ENCODE peak calls at places on chromosomes 5 and 9, in four cellular contexts. Y is heart left ventricle, D is brain microvascular endothelial cell, M is sigmoid colon. O is an unnamed sample.

GRCh38 chr9:137095664-137096517 is 9.1 kb downstream of the MAN1B1 start:
- DNase-seq in Y (no peak), D (no peak), M (no peak), O (no peak)

GRCh38 chr5:147417133-147417813 is 92.6 kb downstream of the DPYSL3 start:
- DNase-seq in Y (peak), D (peak), M (peak), O (no peak)

GRCh38 chr5:132258102-132259060 is 885 bp downstream of the PDLIM4 start:
- DNase-seq in Y (peak), D (peak), M (peak), O (no peak)

GRCh38 chr5:32343058-32343672 is 30.4 kb upstream of the MTMR12 start:
- DNase-seq in Y (no peak), D (no peak), M (no peak), O (no peak)

GRCh38 chr9:32551491-32552049 is 557 bp upstream of the SMIM27 start:
- DNase-seq in Y (no peak), D (peak), M (peak), O (no peak)

GRCh38 chr5:108016101-108016500 is 345.4 kb upstream of the EFNA5 start:
- DNase-seq in Y (no peak), D (no peak), M (no peak), O (no peak)

GRCh38 chr5:112356178-112356956 is 62.7 kb downstream of the EPB41L4A start:
- DNase-seq in Y (no peak), D (no peak), M (no peak), O (no peak)

GRCh38 chr5:143208781-143209510 is 194.5 kb downstream of the NR3C1 start:
- DNase-seq in Y (no peak), D (no peak), M (no peak), O (no peak)

GRCh38 chr9:112554516-112554915 is 67.9 kb downstream of the KIAA1958 start:
- DNase-seq in Y (no peak), D (peak), M (no peak), O (no peak)

GRCh38 chr5:34586117-34586885 is 69.8 kb upstream of the RAI14 start:
- DNase-seq in Y (no peak), D (peak), M (no peak), O (peak)

GRCh38 chr5:136082390-136083193 is 50.1 kb upstream of the SMAD5 start:
- DNase-seq in Y (peak), D (peak), M (peak), O (peak)

GRCh38 chr9:109101810-109102209 is 17.9 kb downstream of the TMEM245 start:
- DNase-seq in Y (no peak), D (peak), M (no peak), O (no peak)

GRCh38 chr5:179908528-179908927 is 831 bp upstream of the TBC1D9B start:
- DNase-seq in Y (no peak), D (no peak), M (no peak), O (no peak)

GRCh38 chr5:172839669-172840068 is 5.6 kb downstream of the ERGIC1 start:
- DNase-seq in Y (no peak), D (no peak), M (no peak), O (no peak)
- H3K4me3 ChIP-seq in Y (no peak), D (no peak), M (no peak), O (no peak)

DNA sequence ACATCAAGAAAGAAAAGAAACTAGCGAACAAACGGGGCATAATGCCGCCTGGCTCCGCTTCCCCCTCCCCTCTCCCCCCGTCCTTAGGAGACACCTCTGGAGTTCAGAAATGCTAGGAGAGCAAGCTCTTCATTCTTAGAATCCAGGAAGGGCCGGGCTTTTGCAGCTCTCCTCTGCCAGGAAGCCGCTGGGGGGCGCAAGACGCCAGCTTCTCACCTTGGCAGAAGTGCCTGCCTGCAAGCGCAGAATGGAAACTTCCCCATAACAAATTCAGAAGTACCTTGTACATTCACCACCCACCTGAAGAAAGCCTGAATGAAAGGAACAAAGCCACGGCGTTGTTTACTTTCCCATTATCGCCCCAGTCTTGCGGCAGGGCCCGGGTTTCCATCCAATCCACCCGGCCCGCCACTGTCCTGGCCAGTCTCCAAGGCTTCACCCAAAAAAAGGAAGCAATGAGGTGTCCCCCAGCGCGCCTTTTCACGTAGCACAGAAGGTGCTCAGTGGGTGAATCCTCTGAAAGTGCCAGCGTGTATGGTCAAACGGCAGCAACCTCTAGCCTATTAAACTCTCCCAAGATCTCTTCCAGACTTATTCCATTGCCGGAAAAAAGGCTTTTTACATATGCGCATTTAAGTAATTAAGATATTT is 1.7 kb upstream of the GADD45G start:
- DNase-seq in Y (peak), D (peak), M (peak), O (peak)
- H3K27ac ChIP-seq in Y (no peak), D (no peak), M (peak), O (no peak)

GRCh38 chr5:54254482-54255198 is 55.7 kb downstream of the ARL15 start:
- DNase-seq in Y (no peak), D (no peak), M (no peak), O (no peak)
- TF ChIP-seq CTCF in Y (peak), D (peak), M (no peak), O (no peak)

DNA sequence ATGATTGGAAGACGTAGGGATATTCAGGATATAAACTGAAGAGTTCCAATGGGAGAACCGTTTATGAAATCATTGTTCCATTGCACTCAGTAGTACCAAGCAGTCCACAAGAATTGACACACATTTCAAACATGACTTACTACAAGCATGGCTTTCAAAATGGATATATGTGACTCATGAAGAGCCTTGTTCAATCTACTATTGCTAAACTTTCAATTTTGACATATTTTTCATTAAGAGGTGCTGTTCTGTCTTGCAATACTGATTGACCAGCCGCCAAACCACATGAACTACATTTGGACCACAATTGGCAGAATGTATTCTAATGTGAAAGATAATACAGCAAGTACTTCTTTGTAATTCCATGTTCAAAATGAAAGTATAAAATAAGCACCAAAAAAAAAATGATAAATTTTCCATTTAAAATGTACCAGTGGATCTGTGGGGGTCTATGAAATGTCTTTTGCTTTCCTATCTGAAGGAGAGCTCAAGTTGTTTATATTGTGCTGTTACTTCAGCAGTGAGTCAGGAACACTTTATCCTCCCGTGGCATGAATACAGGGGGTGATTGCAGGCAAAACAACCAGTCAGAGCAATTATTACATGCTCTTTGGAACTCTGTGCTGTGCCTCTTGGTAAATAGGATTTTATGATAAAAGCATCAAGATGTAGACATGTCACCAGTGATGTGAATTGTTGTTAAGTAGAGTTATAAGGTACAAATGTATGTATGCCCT is 366.0 kb downstream of the ARRDC3 start:
- DNase-seq in Y (no peak), D (no peak), M (no peak), O (peak)
- H3K4me3 ChIP-seq in Y (no peak), D (no peak), M (no peak), O (no peak)

GRCh38 chr9:2027761-2028160 is 12.6 kb downstream of the SMARCA2 start:
- DNase-seq in Y (no peak), D (no peak), M (no peak), O (no peak)
- H3K27ac ChIP-seq in Y (peak), D (no peak), M (no peak), O (no peak)

DNA sequence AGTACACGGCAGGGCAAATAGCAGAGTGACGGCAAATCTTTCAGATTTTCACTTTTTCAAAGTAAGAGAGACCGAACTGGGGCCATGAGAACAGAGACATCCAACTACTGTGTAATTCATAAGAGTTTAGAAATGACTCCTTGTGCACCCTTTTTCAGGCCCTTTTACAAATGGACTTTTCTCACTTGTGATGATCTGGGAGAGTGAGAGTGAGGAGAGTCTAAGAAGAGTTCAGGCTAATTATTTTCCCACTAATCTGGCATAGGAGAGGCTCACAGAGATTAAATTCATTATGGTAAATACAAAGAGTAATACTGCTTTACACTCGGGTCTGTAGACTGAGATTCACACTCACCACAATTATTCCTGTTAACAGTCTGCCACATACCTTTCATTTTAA is 880 bp upstream of the CCNG1 start:
- DNase-seq in Y (no peak), D (no peak), M (no peak), O (no peak)
- TF ChIP-seq CTCF in Y (no peak), D (no peak), M (no peak), O (no peak)

GRCh38 chr9:82456621-82457020 is 468.0 kb downstream of the SPATA31D1 start:
- DNase-seq in Y (no peak), D (peak), M (no peak), O (peak)

GRCh38 chr9:82457959-82458358 is 469.4 kb downstream of the SPATA31D1 start:
- DNase-seq in Y (no peak), D (no peak), M (no peak), O (no peak)

GRCh38 chr9:82454509-82455190 is 466.1 kb downstream of the SPATA31D1 start:
- DNase-seq in Y (no peak), D (no peak), M (no peak), O (no peak)

DNA sequence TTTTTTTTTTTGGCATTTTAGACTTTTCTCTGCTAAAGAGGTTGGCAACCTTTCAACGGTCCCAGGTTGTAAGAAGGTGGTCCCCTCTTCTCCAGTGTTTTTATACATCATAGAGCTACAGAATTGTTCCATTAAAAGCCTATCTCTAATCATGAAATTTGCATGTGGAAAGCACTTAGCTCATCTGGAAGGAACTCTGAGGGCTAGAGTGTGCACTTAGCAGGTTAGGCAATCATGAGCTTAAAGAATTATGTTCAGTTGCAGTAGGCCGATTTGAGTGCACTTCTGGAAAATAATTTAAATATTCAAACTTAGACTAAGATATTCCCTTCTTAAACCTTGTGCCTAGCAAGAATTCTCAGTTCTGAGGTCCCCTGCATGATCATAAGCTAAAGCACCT is 468.7 kb downstream of the SPATA31D1 start:
- DNase-seq in Y (no peak), D (no peak), M (no peak), O (no peak)
- H3K4me3 ChIP-seq in Y (no peak), D (no peak), M (no peak), O (no peak)

GRCh38 chr5:95858661-95859326 is 36.3 kb upstream of the GLRX start:
- DNase-seq in Y (peak), D (peak), M (peak), O (peak)

GRCh38 chr5:95857185-95857945 is 34.8 kb upstream of the GLRX start:
- DNase-seq in Y (peak), D (peak), M (peak), O (peak)

GRCh38 chr5:95859327-95860060 is 37.0 kb upstream of the GLRX start:
- DNase-seq in Y (no peak), D (peak), M (no peak), O (peak)

GRCh38 chr5:95858023-95858461 is 35.5 kb upstream of the GLRX start:
- DNase-seq in Y (peak), D (peak), M (peak), O (peak)

GRCh38 chr5:95856501-95856981 is 34.0 kb upstream of the GLRX start:
- DNase-seq in Y (peak), D (no peak), M (no peak), O (no peak)
- H3K27ac ChIP-seq in Y (peak), D (no peak), M (peak), O (no peak)

O was measured in AG04450.